ENCODE peak calls at places on chromosomes 4 and X, in five cellular contexts. X, P, B, Q and W are unnamed samples.

GRCh38 chrX:120358687-120359086 is 3.2 kb upstream of the ATP1B4 start:
- DNase-seq in Q (no peak), B (no peak), X (no peak), P (no peak), W (no peak)

GRCh38 chr4:122793811-122794210 is 32.8 kb upstream of the FGF2 start:
- DNase-seq in P (no peak), Q (no peak), X (no peak), B (no peak), W (no peak)

GRCh38 chr4:140756292-140757219 is at the start of gene TBC1D9:
- DNase-seq in Q (peak; percentile 77), X (peak; percentile 55), P (peak; percentile 9), B (peak; percentile 89), W (peak; percentile 68)

GRCh38 chrX:110561036-110561435 is 202.4 kb downstream of the RTL9 start:
- DNase-seq in X (no peak), P (no peak), Q (no peak), B (no peak), W (no peak)

GRCh38 chr4:86484241-86484640 is 109.9 kb upstream of the PTPN13 start:
- DNase-seq in B (no peak), X (no peak), P (no peak), Q (no peak), W (no peak)

GRCh38 chr4:31327031-31327430 is 606.9 kb downstream of the PCDH7 start:
- DNase-seq in X (no peak), P (no peak), Q (no peak), B (no peak), W (no peak)

GRCh38 chr4:138788857-138789256 is 226.7 kb upstream of the NOCT start:
- DNase-seq in B (no peak), Q (no peak), P (peak; percentile 32), X (no peak), W (no peak)

GRCh38 chrX:101617211-101618191 is at the start of gene ARMCX6:
- DNase-seq in Q (peak; percentile 75), B (peak; percentile 79), X (peak; percentile 77), P (peak; percentile 84), W (peak; percentile 76)

GRCh38 chrX:63466690-63467089 is 115.6 kb upstream of the SPIN4 start:
- DNase-seq in X (no peak), Q (no peak), B (no peak), P (no peak), W (no peak)

GRCh38 chr4:149140841-149141240 is 674.8 kb downstream of the IQCM start:
- DNase-seq in P (no peak), X (peak; percentile 22), Q (no peak), B (no peak), W (no peak)

GRCh38 chr4:153919667-153920066 is 130.8 kb upstream of the SFRP2 start:
- DNase-seq in X (no peak), B (no peak), P (no peak), Q (no peak), W (no peak)

GRCh38 chr4:45910511-45910910 is 213.3 kb downstream of the GABRG1 start:
- DNase-seq in X (no peak), P (no peak), B (no peak), Q (no peak), W (no peak)

GRCh38 chrX:44017726-44018125 is 44.5 kb upstream of the NDP start:
- DNase-seq in Q (no peak), B (no peak), X (no peak), P (no peak), W (no peak)

GRCh38 chrX:8043121-8043520 is 115.9 kb upstream of the PNPLA4 start:
- DNase-seq in B (no peak), Q (no peak), P (no peak), X (no peak), W (no peak)

GRCh38 chr4:75876218-75876617 is 26.0 kb downstream of the PPEF2 start:
- DNase-seq in Q (no peak), P (no peak), X (no peak), B (no peak), W (no peak)

GRCh38 chr4:166836865-166837264 is 397.4 kb downstream of the SPOCK3 start:
- DNase-seq in B (no peak), P (no peak), Q (no peak), X (no peak), W (no peak)

GRCh38 chr4:42672359-42673083 is 15.6 kb upstream of the ATP8A1 start:
- DNase-seq in X (no peak), P (no peak), B (no peak), Q (no peak), W (no peak)

GRCh38 chrX:134163836-134164235 is 73.1 kb upstream of the CCDC160 start:
- DNase-seq in B (no peak), Q (no peak), X (no peak), P (no peak), W (no peak)

GRCh38 chr4:176782794-176783193 is 9.9 kb downstream of the VEGFC start:
- DNase-seq in P (no peak), B (no peak), X (peak; percentile 54), Q (no peak), W (no peak)

GRCh38 chrX:43469391-43470054 is 186.6 kb upstream of the MAOA start:
- DNase-seq in B (no peak), X (no peak), P (no peak), Q (no peak), W (no peak)

GRCh38 chr4:183163135-183163534 is 64.1 kb downstream of the WWC2 start:
- DNase-seq in P (no peak), B (no peak), Q (no peak), X (no peak), W (no peak)

GRCh38 chr4:92387459-92388069 is 83.8 kb downstream of the GRID2 start:
- DNase-seq in Q (peak; percentile 45), P (peak; percentile 18), X (peak; percentile 53), B (no peak), W (no peak)

GRCh38 chr4:131426023-131426758 is 1722.9 kb upstream of the PCDH10 start:
- DNase-seq in X (no peak), Q (no peak), P (no peak), B (no peak), W (no peak)

GRCh38 chr4:166481014-166481507 is 608.0 kb downstream of the TLL1 start:
- DNase-seq in Q (no peak), X (no peak), B (no peak), P (no peak), W (no peak)

GRCh38 chr4:158042591-158043030 is 130.2 kb downstream of the GASK1B start:
- DNase-seq in P (no peak), X (peak; percentile 54), Q (no peak), B (no peak), W (no peak)

GRCh38 chrX:148310402-148311200 is 189.8 kb upstream of the AFF2 start:
- DNase-seq in P (no peak), Q (no peak), B (no peak), X (no peak), W (no peak)

GRCh38 chrX:2434270-2434669 is 66.5 kb downstream of the DHRSX start:
- DNase-seq in B (no peak), Q (no peak), X (no peak), P (no peak), W (no peak)

GRCh38 chr4:80367737-80368136 is 32.2 kb downstream of the CFAP299 start:
- DNase-seq in Q (no peak), P (no peak), X (peak; percentile 65), B (no peak), W (no peak)

GRCh38 chrX:47361538-47362511 is 8.6 kb upstream of the ZNF157 start:
- DNase-seq in B (peak; percentile 83), Q (peak; percentile 92), X (peak; percentile 95), P (peak; percentile 16), W (peak; percentile 82)

GRCh38 chrX:700936-701335 is 70.3 kb downstream of the SHOX start:
- DNase-seq in Q (no peak), P (no peak), B (no peak), X (no peak), W (no peak)

GRCh38 chr4:185839204-185839712 is 27.3 kb upstream of the SORBS2 start:
- DNase-seq in Q (peak; percentile 77), X (peak; percentile 91), B (peak; percentile 64), P (no peak), W (peak; percentile 33)

DNA sequence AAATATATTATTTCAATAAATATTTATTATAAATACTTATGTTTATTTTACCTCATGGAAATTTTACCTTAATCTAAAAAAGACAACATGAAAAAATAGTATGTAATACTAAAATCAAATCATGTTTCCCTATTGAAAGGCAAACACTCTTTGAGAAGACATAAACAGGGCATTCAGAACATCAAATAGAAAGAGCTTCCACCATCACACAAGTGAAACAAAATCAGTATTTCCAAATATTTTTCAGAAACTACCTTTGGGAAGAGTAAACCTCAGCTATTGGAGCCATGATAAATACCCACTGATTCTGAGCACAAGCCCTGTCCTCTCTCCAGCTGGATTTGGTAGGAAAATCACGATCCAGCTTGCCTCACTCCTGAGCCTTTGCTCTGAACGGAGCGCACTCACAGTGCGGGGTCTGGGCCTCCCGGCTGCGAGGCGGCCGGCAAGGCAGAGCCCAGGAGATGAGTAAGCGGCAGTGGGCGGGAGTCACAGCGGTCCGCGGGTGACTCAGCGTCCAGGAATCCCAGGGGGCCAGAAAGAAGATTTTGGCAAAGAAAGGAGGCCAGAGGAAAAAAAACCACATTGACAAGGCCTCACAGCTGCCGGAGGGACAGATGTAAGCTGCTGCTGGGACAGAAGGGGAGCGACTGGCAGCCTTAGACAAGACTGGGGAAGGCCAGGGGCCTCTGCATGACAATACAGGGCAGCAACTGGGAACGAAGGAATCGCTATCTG is 14.7 kb upstream of the ANXA5 start:
- DNase-seq in B (peak; percentile 89), P (peak; percentile 91), X (peak; percentile 97), Q (peak; percentile 74), W (peak; percentile 92)
- TF ChIP-seq POLR2A in B (no peak), P (no peak), X (peak; percentile 93), Q (peak; percentile 42), W (no peak)

GRCh38 chrX:140580478-140580877 is 75.6 kb upstream of the SOX3 start:
- DNase-seq in X (no peak), P (no peak), B (no peak), Q (no peak), W (no peak)
- H3K27ac ChIP-seq in X (no peak overlapping the region), P (no peak overlapping the region), B (no peak overlapping the region), Q (no peak overlapping the region), W (no peak overlapping the region)

DNA sequence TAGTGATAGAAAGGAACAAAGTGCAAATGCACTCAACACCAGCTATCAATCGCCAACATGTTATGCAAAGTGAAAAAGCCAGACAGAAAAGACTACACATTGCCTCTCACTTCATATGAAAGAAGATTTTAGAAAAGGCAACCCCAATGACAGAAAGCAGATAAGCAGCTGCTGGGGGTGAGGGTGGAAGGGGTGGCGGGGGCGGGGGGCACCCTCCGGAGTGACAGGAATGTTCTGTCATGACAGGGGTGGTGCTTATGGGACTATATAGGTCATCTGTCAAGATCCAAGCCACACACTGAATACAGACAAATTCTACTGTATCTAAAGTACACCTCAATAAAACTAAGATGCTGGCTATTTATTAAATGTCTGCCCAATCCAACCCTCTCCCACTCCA is 10.7 kb downstream of the WDR1 start:
- DNase-seq in X (no peak), B (no peak), P (peak; percentile 25), Q (no peak), W (no peak)
- TF ChIP-seq POLR2A in X (no peak), B (no peak), P (no peak), Q (no peak), W (no peak)

GRCh38 chr4:16225996-16226815 is at the start of gene TAPT1:
- DNase-seq in B (peak; percentile 89), P (peak; percentile 80), Q (peak; percentile 48), X (peak; percentile 30), W (peak; percentile 74)

GRCh38 chr4:16225681-16225995 is 633 bp downstream of the TAPT1 start:
- DNase-seq in X (no peak), Q (no peak), B (no peak), P (no peak), W (no peak)

GRCh38 chr4:16225139-16225538 is 1.1 kb downstream of the TAPT1 start:
- DNase-seq in X (peak; percentile 41), B (no peak), Q (peak; percentile 4), P (no peak), W (no peak)

GRCh38 chr4:16224264-16224663 is 2.0 kb downstream of the TAPT1 start:
- DNase-seq in B (no peak), P (peak; percentile 61), Q (no peak), X (no peak), W (no peak)

GRCh38 chr4:16224669-16225068 is 1.6 kb downstream of the TAPT1 start:
- DNase-seq in B (no peak), Q (no peak), X (no peak), P (no peak), W (no peak)
- H3K27ac ChIP-seq in B (peak overlapping the region; percentile 97), Q (peak overlapping the region; percentile 58), X (no peak overlapping the region), P (peak overlapping the region; percentile 86), W (no peak overlapping the region)